ENCODE peak calls at places on chromosomes 5 and 9, in eight cellular contexts. One of them, this sample, is unnamed.

GRCh38 chr5:41410307-41410706 is 100.1 kb downstream of the PLCXD3 start:
- DNase-seq in NCI-H460: no peak
- DNase-seq in progenitor cell of endocrine pancreas: no peak
- DNase-seq in LoVo: no peak
- DNase-seq in AG20443: no peak
- DNase-seq in activated gamma-delta T cell treated with Interleukin-2 at 50 U/mL for 16 hours: no peak
- DNase-seq in thyroid gland: no peak
- DNase-seq in cardiac muscle cell: peak; percentile 41
- DNase-seq in this sample: no peak

GRCh38 chr5:27191786-27192505 is 153.6 kb upstream of the CDH9 start:
- DNase-seq in NCI-H460: no peak
- DNase-seq in progenitor cell of endocrine pancreas: no peak
- DNase-seq in LoVo: no peak
- DNase-seq in AG20443: no peak
- DNase-seq in activated gamma-delta T cell treated with Interleukin-2 at 50 U/mL for 16 hours: no peak
- DNase-seq in thyroid gland: no peak
- DNase-seq in cardiac muscle cell: peak; percentile 76
- DNase-seq in this sample: no peak

GRCh38 chr9:89466451-89467277 is 31.2 kb downstream of the SEMA4D start:
- DNase-seq in NCI-H460: no peak
- DNase-seq in progenitor cell of endocrine pancreas: no peak
- DNase-seq in LoVo: no peak
- DNase-seq in AG20443: no peak
- DNase-seq in activated gamma-delta T cell treated with Interleukin-2 at 50 U/mL for 16 hours: no peak
- DNase-seq in thyroid gland: no peak
- DNase-seq in cardiac muscle cell: no peak
- DNase-seq in this sample: no peak

GRCh38 chr5:980941-981340 is 27.7 kb upstream of the NKD2 start:
- DNase-seq in NCI-H460: no peak
- DNase-seq in progenitor cell of endocrine pancreas: no peak
- DNase-seq in LoVo: no peak
- DNase-seq in AG20443: peak; percentile 82
- DNase-seq in activated gamma-delta T cell treated with Interleukin-2 at 50 U/mL for 16 hours: no peak
- DNase-seq in thyroid gland: no peak
- DNase-seq in cardiac muscle cell: peak; percentile 49
- DNase-seq in this sample: peak; percentile 18

GRCh38 chr9:81613002-81613750 is 76.2 kb downstream of the TLE1 start:
- DNase-seq in NCI-H460: no peak
- DNase-seq in progenitor cell of endocrine pancreas: no peak
- DNase-seq in LoVo: no peak
- DNase-seq in AG20443: peak; percentile 55
- DNase-seq in activated gamma-delta T cell treated with Interleukin-2 at 50 U/mL for 16 hours: no peak
- DNase-seq in thyroid gland: no peak
- DNase-seq in cardiac muscle cell: peak; percentile 97
- DNase-seq in this sample: no peak

GRCh38 chr9:93575706-93576295 is 583 bp upstream of the PHF2 start:
- DNase-seq in NCI-H460: no peak
- DNase-seq in progenitor cell of endocrine pancreas: no peak
- DNase-seq in LoVo: peak; percentile 29
- DNase-seq in AG20443: peak; percentile 66
- DNase-seq in activated gamma-delta T cell treated with Interleukin-2 at 50 U/mL for 16 hours: peak; percentile 56
- DNase-seq in thyroid gland: peak; percentile 62
- DNase-seq in cardiac muscle cell: peak; percentile 35
- DNase-seq in this sample: peak; percentile 70

GRCh38 chr5:35158627-35159369 is 71.5 kb downstream of the PRLR start:
- DNase-seq in NCI-H460: no peak
- DNase-seq in progenitor cell of endocrine pancreas: no peak
- DNase-seq in LoVo: no peak
- DNase-seq in AG20443: no peak
- DNase-seq in activated gamma-delta T cell treated with Interleukin-2 at 50 U/mL for 16 hours: no peak
- DNase-seq in thyroid gland: no peak
- DNase-seq in cardiac muscle cell: peak; percentile 42
- DNase-seq in this sample: no peak

GRCh38 chr9:86644315-86645034 is 290.3 kb upstream of the TUT7 start:
- DNase-seq in NCI-H460: no peak
- DNase-seq in progenitor cell of endocrine pancreas: no peak
- DNase-seq in LoVo: no peak
- DNase-seq in AG20443: no peak
- DNase-seq in activated gamma-delta T cell treated with Interleukin-2 at 50 U/mL for 16 hours: no peak
- DNase-seq in thyroid gland: no peak
- DNase-seq in cardiac muscle cell: no peak
- DNase-seq in this sample: no peak

GRCh38 chr5:135253601-135254165 is 145.3 kb downstream of the MACROH2A1 start:
- DNase-seq in NCI-H460: no peak
- DNase-seq in progenitor cell of endocrine pancreas: no peak
- DNase-seq in LoVo: no peak
- DNase-seq in AG20443: no peak
- DNase-seq in activated gamma-delta T cell treated with Interleukin-2 at 50 U/mL for 16 hours: no peak
- DNase-seq in thyroid gland: no peak
- DNase-seq in cardiac muscle cell: no peak
- DNase-seq in this sample: no peak

GRCh38 chr9:29437515-29437914 is 1864.2 kb upstream of the C9orf72 start:
- DNase-seq in NCI-H460: no peak
- DNase-seq in progenitor cell of endocrine pancreas: no peak
- DNase-seq in LoVo: no peak
- DNase-seq in AG20443: no peak
- DNase-seq in activated gamma-delta T cell treated with Interleukin-2 at 50 U/mL for 16 hours: no peak
- DNase-seq in thyroid gland: no peak
- DNase-seq in cardiac muscle cell: no peak
- DNase-seq in this sample: no peak

GRCh38 chr5:156376751-156377150 is 49.8 kb downstream of the SGCD start:
- DNase-seq in NCI-H460: no peak
- DNase-seq in progenitor cell of endocrine pancreas: no peak
- DNase-seq in LoVo: no peak
- DNase-seq in AG20443: no peak
- DNase-seq in activated gamma-delta T cell treated with Interleukin-2 at 50 U/mL for 16 hours: no peak
- DNase-seq in thyroid gland: no peak
- DNase-seq in cardiac muscle cell: no peak
- DNase-seq in this sample: no peak

GRCh38 chr5:116858705-116859333 is 284.2 kb upstream of the SEMA6A start:
- DNase-seq in NCI-H460: no peak
- DNase-seq in progenitor cell of endocrine pancreas: no peak
- DNase-seq in LoVo: no peak
- DNase-seq in AG20443: no peak
- DNase-seq in activated gamma-delta T cell treated with Interleukin-2 at 50 U/mL for 16 hours: no peak
- DNase-seq in thyroid gland: no peak
- DNase-seq in cardiac muscle cell: no peak
- DNase-seq in this sample: no peak

GRCh38 chr9:136858452-136858843 is 6.3 kb downstream of the MAMDC4 start:
- DNase-seq in NCI-H460: no peak
- DNase-seq in progenitor cell of endocrine pancreas: no peak
- DNase-seq in LoVo: no peak
- DNase-seq in AG20443: no peak
- DNase-seq in activated gamma-delta T cell treated with Interleukin-2 at 50 U/mL for 16 hours: no peak
- DNase-seq in thyroid gland: no peak
- DNase-seq in cardiac muscle cell: no peak
- DNase-seq in this sample: no peak

GRCh38 chr5:170225326-170226137 is 7.3 kb upstream of the C5orf58 start:
- DNase-seq in NCI-H460: peak; percentile 58
- DNase-seq in progenitor cell of endocrine pancreas: peak; percentile 55
- DNase-seq in LoVo: peak; percentile 41
- DNase-seq in AG20443: peak; percentile 81
- DNase-seq in activated gamma-delta T cell treated with Interleukin-2 at 50 U/mL for 16 hours: peak; percentile 79
- DNase-seq in thyroid gland: peak; percentile 71
- DNase-seq in cardiac muscle cell: peak; percentile 77
- DNase-seq in this sample: no peak

GRCh38 chr5:59588922-59589321 is 304.6 kb downstream of the PDE4D start:
- DNase-seq in NCI-H460: no peak
- DNase-seq in progenitor cell of endocrine pancreas: no peak
- DNase-seq in LoVo: peak; percentile 65
- DNase-seq in AG20443: peak; percentile 30
- DNase-seq in activated gamma-delta T cell treated with Interleukin-2 at 50 U/mL for 16 hours: no peak
- DNase-seq in thyroid gland: no peak
- DNase-seq in cardiac muscle cell: peak; percentile 35
- DNase-seq in this sample: no peak

GRCh38 chr9:77021928-77022782 is 2.7 kb downstream of the FOXB2 start:
- DNase-seq in NCI-H460: no peak
- DNase-seq in progenitor cell of endocrine pancreas: no peak
- DNase-seq in LoVo: no peak
- DNase-seq in AG20443: no peak
- DNase-seq in activated gamma-delta T cell treated with Interleukin-2 at 50 U/mL for 16 hours: no peak
- DNase-seq in thyroid gland: no peak
- DNase-seq in cardiac muscle cell: no peak
- DNase-seq in this sample: no peak

GRCh38 chr9:72977670-72978069 is 24.8 kb upstream of the ALDH1A1 start:
- DNase-seq in NCI-H460: no peak
- DNase-seq in progenitor cell of endocrine pancreas: no peak
- DNase-seq in LoVo: no peak
- DNase-seq in AG20443: no peak
- DNase-seq in activated gamma-delta T cell treated with Interleukin-2 at 50 U/mL for 16 hours: no peak
- DNase-seq in thyroid gland: peak; percentile 43
- DNase-seq in cardiac muscle cell: no peak
- DNase-seq in this sample: no peak

GRCh38 chr5:80960531-80961375 is 590 bp downstream of the RASGRF2 start:
- DNase-seq in NCI-H460: no peak
- DNase-seq in progenitor cell of endocrine pancreas: peak; percentile 16
- DNase-seq in LoVo: peak; percentile 72
- DNase-seq in AG20443: peak; percentile 28
- DNase-seq in activated gamma-delta T cell treated with Interleukin-2 at 50 U/mL for 16 hours: peak; percentile 40
- DNase-seq in thyroid gland: peak; percentile 41
- DNase-seq in cardiac muscle cell: peak; percentile 14
- DNase-seq in this sample: peak; percentile 17

GRCh38 chr5:33939863-33940262 is 3.7 kb downstream of the RXFP3 start:
- DNase-seq in NCI-H460: no peak
- DNase-seq in progenitor cell of endocrine pancreas: no peak
- DNase-seq in LoVo: no peak
- DNase-seq in AG20443: peak; percentile 39
- DNase-seq in activated gamma-delta T cell treated with Interleukin-2 at 50 U/mL for 16 hours: no peak
- DNase-seq in thyroid gland: no peak
- DNase-seq in cardiac muscle cell: peak; percentile 75
- DNase-seq in this sample: no peak

GRCh38 chr5:79602884-79603283 is 9.4 kb upstream of the TENT2 start:
- DNase-seq in NCI-H460: no peak
- DNase-seq in progenitor cell of endocrine pancreas: no peak
- DNase-seq in LoVo: no peak
- DNase-seq in AG20443: no peak
- DNase-seq in activated gamma-delta T cell treated with Interleukin-2 at 50 U/mL for 16 hours: no peak
- DNase-seq in thyroid gland: no peak
- DNase-seq in cardiac muscle cell: no peak
- DNase-seq in this sample: no peak

GRCh38 chr5:17118631-17119030 is 98.8 kb upstream of the BASP1 start:
- DNase-seq in NCI-H460: peak; percentile 84
- DNase-seq in progenitor cell of endocrine pancreas: no peak
- DNase-seq in LoVo: peak; percentile 89
- DNase-seq in AG20443: peak; percentile 90
- DNase-seq in activated gamma-delta T cell treated with Interleukin-2 at 50 U/mL for 16 hours: no peak
- DNase-seq in thyroid gland: no peak
- DNase-seq in cardiac muscle cell: peak; percentile 86
- DNase-seq in this sample: no peak

GRCh38 chr5:133969654-133970324 is 1.4 kb upstream of the C5orf15 start:
- DNase-seq in NCI-H460: no peak
- DNase-seq in progenitor cell of endocrine pancreas: no peak
- DNase-seq in LoVo: no peak
- DNase-seq in AG20443: no peak
- DNase-seq in activated gamma-delta T cell treated with Interleukin-2 at 50 U/mL for 16 hours: no peak
- DNase-seq in thyroid gland: no peak
- DNase-seq in cardiac muscle cell: peak; percentile 18
- DNase-seq in this sample: no peak

GRCh38 chr5:43020294-43020711 is 19.8 kb downstream of the ANXA2R start:
- DNase-seq in NCI-H460: no peak
- DNase-seq in progenitor cell of endocrine pancreas: no peak
- DNase-seq in LoVo: no peak
- DNase-seq in AG20443: no peak
- DNase-seq in activated gamma-delta T cell treated with Interleukin-2 at 50 U/mL for 16 hours: no peak
- DNase-seq in thyroid gland: no peak
- DNase-seq in cardiac muscle cell: peak; percentile 54
- DNase-seq in this sample: no peak

GRCh38 chr5:98458004-98458403 is 315.5 kb upstream of the RGMB start:
- DNase-seq in NCI-H460: no peak
- DNase-seq in progenitor cell of endocrine pancreas: no peak
- DNase-seq in LoVo: no peak
- DNase-seq in AG20443: peak; percentile 30
- DNase-seq in activated gamma-delta T cell treated with Interleukin-2 at 50 U/mL for 16 hours: no peak
- DNase-seq in thyroid gland: no peak
- DNase-seq in cardiac muscle cell: peak; percentile 40
- DNase-seq in this sample: no peak

GRCh38 chr9:94039786-94040185 is 44.5 kb upstream of the PTPDC1 start:
- DNase-seq in NCI-H460: no peak
- DNase-seq in progenitor cell of endocrine pancreas: no peak
- DNase-seq in LoVo: no peak
- DNase-seq in AG20443: no peak
- DNase-seq in activated gamma-delta T cell treated with Interleukin-2 at 50 U/mL for 16 hours: no peak
- DNase-seq in thyroid gland: no peak
- DNase-seq in cardiac muscle cell: no peak
- DNase-seq in this sample: no peak

GRCh38 chr5:157248771-157249475 is 17.0 kb upstream of the CYFIP2 start:
- DNase-seq in NCI-H460: no peak
- DNase-seq in progenitor cell of endocrine pancreas: no peak
- DNase-seq in LoVo: no peak
- DNase-seq in AG20443: no peak
- DNase-seq in activated gamma-delta T cell treated with Interleukin-2 at 50 U/mL for 16 hours: peak; percentile 24
- DNase-seq in thyroid gland: no peak
- DNase-seq in cardiac muscle cell: no peak
- DNase-seq in this sample: no peak

This sample was measured in GM12892.